ENCODE peak calls at places on chromosomes 16 and 17, in seven cellular contexts. K is cardiac muscle cell; L is heart left ventricle; I is neuronal stem cell; F is lung; V is CD8-positive, alpha-beta T cell; R is mesendoderm. C is an unnamed sample.

GRCh38 chr16:3654249-3654991 is at the start of gene DNASE1:
- DNase-seq in V (peak; percentile 30), K (peak; percentile 64), F (peak; percentile 53), R (peak; percentile 84), I (peak; percentile 51), L (peak; percentile 52), C (peak; percentile 86)

GRCh38 chr16:57372372-57373116 is at the start of gene CX3CL1:
- DNase-seq in L (peak; percentile 76), F (peak; percentile 53), I (no peak), R (peak; percentile 92), V (no peak), K (peak; percentile 69), C (no peak)

GRCh38 chr16:9836118-9836736 is 346.0 kb downstream of the GRIN2A start:
- DNase-seq in V (no peak), I (peak; percentile 55), R (no peak), K (peak; percentile 1), F (no peak), L (no peak), C (peak; percentile 22)

GRCh38 chr17:41697122-41697962 is 8.7 kb downstream of the EIF1 start:
- DNase-seq in K (peak; percentile 85), R (no peak), L (peak; percentile 87), I (no peak), F (peak; percentile 43), V (no peak), C (no peak)

GRCh38 chr17:41549596-41550039 is 21.5 kb upstream of the KRT19 start:
- DNase-seq in R (no peak), K (no peak), V (no peak), F (no peak), L (no peak), I (no peak), C (no peak)

GRCh38 chr16:1461146-1461545 is 13.7 kb downstream of the CLCN7 start:
- DNase-seq in I (no peak), R (no peak), V (no peak), F (no peak), K (no peak), L (no peak), C (no peak)

GRCh38 chr17:40417258-40417608 is 463 bp downstream of the TOP2A start:
- DNase-seq in I (no peak), V (no peak), L (no peak), R (peak; percentile 70), K (no peak), F (no peak), C (peak; percentile 56)

GRCh38 chr16:69417537-69418199 is 6.8 kb upstream of the CYB5B start:
- DNase-seq in L (no peak), F (no peak), V (no peak), K (peak; percentile 40), R (peak; percentile 97), I (no peak), C (no peak)

GRCh38 chr17:39092672-39093250 is 58.7 kb downstream of the PLXDC1 start:
- DNase-seq in I (no peak), F (no peak), L (no peak), V (no peak), R (no peak), K (no peak), C (peak; percentile 55)

GRCh38 chr16:25434061-25434460 is 176.4 kb upstream of the ZKSCAN2 start:
- DNase-seq in L (no peak), I (no peak), V (no peak), K (no peak), F (no peak), R (peak; percentile 19), C (no peak)

GRCh38 chr17:7478276-7479138 is 924 bp downstream of the ZBTB4 start:
- DNase-seq in V (peak; percentile 47), F (peak; percentile 52), I (peak; percentile 37), R (peak; percentile 44), K (peak; percentile 43), L (peak; percentile 72), C (no peak)

GRCh38 chr16:21950782-21951521 is 2.2 kb upstream of the UQCRC2 start:
- DNase-seq in K (peak; percentile 50), L (no peak), V (no peak), F (no peak), I (no peak), R (peak; percentile 26), C (peak; percentile 53)

GRCh38 chr16:20849587-20850390 is 43.5 kb downstream of the REXO5 start:
- DNase-seq in R (peak; percentile 74), V (peak; percentile 48), F (peak; percentile 71), I (peak; percentile 69), L (peak; percentile 60), K (peak; percentile 77), C (peak; percentile 56)

GRCh38 chr17:83113792-83114191 is 34.4 kb downstream of the METRNL start:
- DNase-seq in I (no peak), K (no peak), L (peak; percentile 25), R (no peak), V (no peak), F (no peak), C (no peak)

GRCh38 chr17:16942141-16943031 is 29.5 kb downstream of the TNFRSF13B start:
- DNase-seq in I (no peak), R (no peak), F (no peak), V (no peak), L (no peak), K (no peak), C (no peak)

GRCh38 chr16:86355951-86356350 is 154.4 kb upstream of the FOXF1 start:
- DNase-seq in F (no peak), R (peak; percentile 45), I (no peak), K (no peak), V (no peak), L (no peak), C (no peak)

GRCh38 chr16:85569615-85570212 is 43.4 kb upstream of the GSE1 start:
- DNase-seq in K (peak; percentile 82), V (peak; percentile 29), I (no peak), F (peak; percentile 53), L (no peak), R (peak; percentile 88), C (peak; percentile 70)

GRCh38 chr17:68953340-68953997 is 1.7 kb downstream of the ABCA8 start:
- DNase-seq in V (no peak), L (no peak), F (no peak), K (peak; percentile 23), R (no peak), I (no peak), C (no peak)

GRCh38 chr16:24689128-24689527 is 40.3 kb upstream of the TNRC6A start:
- DNase-seq in V (no peak), F (no peak), R (peak; percentile 74), K (peak; percentile 72), L (no peak), I (no peak), C (peak; percentile 20)

GRCh38 chr17:42891539-42892152 is 9.0 kb upstream of the G6PC1 start:
- DNase-seq in I (no peak), K (no peak), V (no peak), L (peak; percentile 80), R (peak; percentile 28), F (no peak), C (no peak)

GRCh38 chr17:42889809-42890208 is 10.8 kb upstream of the G6PC1 start:
- DNase-seq in F (no peak), L (peak; percentile 62), R (no peak), K (no peak), I (no peak), V (no peak), C (no peak)

GRCh38 chr17:42898147-42898807 is 2.3 kb upstream of the G6PC1 start:
- DNase-seq in F (no peak), L (no peak), K (no peak), R (no peak), I (no peak), V (no peak), C (no peak)

GRCh38 chr17:42894283-42895184 is 6.1 kb upstream of the G6PC1 start:
- DNase-seq in F (no peak), I (no peak), R (no peak), L (no peak), V (no peak), K (no peak), C (no peak)

GRCh38 chr17:42895185-42895555 is 5.4 kb upstream of the G6PC1 start:
- DNase-seq in R (no peak), I (no peak), F (peak; percentile 60), L (peak; percentile 39), V (no peak), K (peak; percentile 89), C (no peak)
- H3K27ac ChIP-seq in R (no peak overlapping the region), I (no peak overlapping the region), F (no peak overlapping the region), L (no peak overlapping the region), V (no peak overlapping the region), K (no peak overlapping the region), C (no peak overlapping the region)

DNA sequence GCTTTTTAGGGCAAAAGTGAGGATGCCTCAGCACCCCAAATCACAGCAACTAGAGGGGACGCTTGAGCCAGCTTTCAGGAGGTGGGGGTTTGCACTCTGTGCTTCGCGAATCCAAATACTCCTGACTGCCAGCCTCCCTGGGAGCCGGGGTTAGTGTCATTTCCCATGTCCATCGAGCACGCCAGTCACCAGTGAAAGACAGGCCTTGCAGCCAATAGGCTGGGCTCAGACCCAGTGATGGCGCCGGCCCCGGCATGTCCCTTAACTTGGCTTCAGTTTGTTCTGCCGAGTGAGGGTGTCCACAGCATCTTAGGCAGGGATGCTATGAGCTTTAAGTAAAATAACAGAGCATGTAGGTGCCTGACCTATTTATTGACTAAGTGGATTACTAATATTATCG is 50.9 kb upstream of the CDC42EP4 start:
- DNase-seq in I (no peak), K (no peak), V (no peak), R (peak; percentile 60), L (no peak), F (no peak), C (no peak)
- H3K4me1 ChIP-seq in I (peaks cover 47% of the 10 kb centered on the region), K (no peaks in the 10 kb centered on the region), V (no peaks in the 10 kb centered on the region), R (peaks cover 12% of the 10 kb centered on the region), L (peaks cover 18% of the 10 kb centered on the region), F (no peaks in the 10 kb centered on the region), C (no peaks in the 10 kb centered on the region)

GRCh38 chr17:82020874-82021727 is 1.6 kb downstream of the CENPX start:
- DNase-seq in V (peak; percentile 49), I (no peak), F (peak; percentile 78), K (peak; percentile 82), R (peak; percentile 64), L (peak; percentile 85), C (peak; percentile 82)
- H3K27ac ChIP-seq in V (no peak overlapping the region), I (no peak overlapping the region), F (no peak overlapping the region), K (no peak overlapping the region), R (no peak overlapping the region), L (no peak overlapping the region), C (peak overlapping the region; percentile 44)

GRCh38 chr17:34712481-34713195 is 133.3 kb downstream of the TMEM132E start:
- DNase-seq in I (no peak), R (no peak), F (no peak), K (no peak), V (no peak), L (no peak), C (no peak)

GRCh38 chr17:34713687-34714086 is 134.3 kb downstream of the TMEM132E start:
- DNase-seq in K (no peak), I (no peak), F (no peak), L (no peak), R (no peak), V (no peak), C (no peak)

GRCh38 chr17:34709108-34709779 is 129.9 kb downstream of the TMEM132E start:
- DNase-seq in L (no peak), K (no peak), F (no peak), R (no peak), V (no peak), I (no peak), C (no peak)

GRCh38 chr17:34711646-34712045 is 132.3 kb downstream of the TMEM132E start:
- DNase-seq in F (no peak), V (no peak), L (no peak), I (no peak), R (no peak), K (no peak), C (no peak)

DNA sequence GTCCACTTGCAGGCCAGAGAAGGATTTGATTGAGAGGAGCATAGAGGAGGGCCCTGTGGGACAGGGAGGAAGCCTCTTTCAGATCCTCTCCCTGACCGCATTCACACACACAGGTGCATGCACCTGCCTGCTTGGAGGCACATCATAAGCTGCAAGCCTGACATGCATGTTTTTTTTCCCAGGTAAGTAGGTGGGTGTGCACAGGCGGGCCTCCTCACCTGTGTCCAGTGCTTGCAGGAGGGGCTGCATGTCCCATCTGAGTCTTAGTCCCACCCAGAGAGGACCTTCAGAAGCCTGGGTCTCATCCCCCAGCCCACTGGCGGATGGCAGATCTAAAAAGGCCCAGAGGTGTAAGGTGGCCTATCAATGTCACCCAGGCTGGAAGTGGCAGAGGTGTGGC is 130.8 kb downstream of the TMEM132E start:
- DNase-seq in L (no peak), F (no peak), I (no peak), V (no peak), K (no peak), R (no peak), C (no peak)
- H3K4me1 ChIP-seq in L (no peaks in the 10 kb centered on the region), F (no peaks in the 10 kb centered on the region), I (peaks cover 3% of the 10 kb centered on the region), V (no peaks in the 10 kb centered on the region), K (no peaks in the 10 kb centered on the region), R (no peaks in the 10 kb centered on the region), C (no peaks in the 10 kb centered on the region)